ENCODE peak calls at places on chromosomes 11 and 22, in five cellular contexts. P, X, V, K and W are unnamed samples.

GRCh38 chr11:104881117-104881794 is 17.0 kb downstream of the CASP12 start:
- DNase-seq in P (no peak), X (no peak), V (no peak), K (no peak), W (no peak)

GRCh38 chr22:49632199-49633009 is 195.3 kb downstream of the BRD1 start:
- DNase-seq in P (peak; percentile 27), X (peak; percentile 55), V (peak; percentile 39), K (no peak), W (no peak)

GRCh38 chr22:44740307-44740706 is 12.1 kb upstream of the ARHGAP8 start:
- DNase-seq in P (no peak), X (no peak), V (no peak), K (no peak), W (no peak)

GRCh38 chr22:43159484-43160178 is 8.3 kb downstream of the TSPO start:
- DNase-seq in P (no peak), X (peak; percentile 22), V (no peak), K (no peak), W (no peak)

GRCh38 chr11:68845351-68846002 is 3.8 kb upstream of the CPT1A start:
- DNase-seq in P (peak; percentile 96), X (no peak), V (no peak), K (no peak), W (no peak)

GRCh38 chr22:42649261-42650056 is at the start of gene CYB5R3:
- DNase-seq in P (peak; percentile 51), X (peak; percentile 83), V (peak; percentile 50), K (no peak), W (peak; percentile 92)

GRCh38 chr22:46674367-46674781 is 54.2 kb downstream of the GRAMD4 start:
- DNase-seq in P (no peak), X (no peak), V (no peak), K (no peak), W (no peak)

GRCh38 chr22:31616315-31616980 is 45.6 kb downstream of the PISD start:
- DNase-seq in P (peak; percentile 31), X (no peak), V (no peak), K (no peak), W (no peak)

GRCh38 chr11:73333173-73333572 is 25.1 kb downstream of the ARHGEF17 start:
- DNase-seq in P (no peak), X (no peak), V (no peak), K (no peak), W (no peak)

GRCh38 chr11:61702701-61703312 is 22.6 kb downstream of the DAGLA start:
- DNase-seq in P (no peak), X (no peak), V (no peak), K (no peak), W (no peak)

GRCh38 chr11:96827164-96827563 is 437.4 kb downstream of the JRKL start:
- DNase-seq in P (no peak), X (peak; percentile 3), V (peak; percentile 2), K (no peak), W (peak; percentile 31)

GRCh38 chr22:46686221-46686872 is 51.7 kb downstream of the CERK start:
- DNase-seq in P (no peak), X (no peak), V (no peak), K (no peak), W (no peak)

DNA sequence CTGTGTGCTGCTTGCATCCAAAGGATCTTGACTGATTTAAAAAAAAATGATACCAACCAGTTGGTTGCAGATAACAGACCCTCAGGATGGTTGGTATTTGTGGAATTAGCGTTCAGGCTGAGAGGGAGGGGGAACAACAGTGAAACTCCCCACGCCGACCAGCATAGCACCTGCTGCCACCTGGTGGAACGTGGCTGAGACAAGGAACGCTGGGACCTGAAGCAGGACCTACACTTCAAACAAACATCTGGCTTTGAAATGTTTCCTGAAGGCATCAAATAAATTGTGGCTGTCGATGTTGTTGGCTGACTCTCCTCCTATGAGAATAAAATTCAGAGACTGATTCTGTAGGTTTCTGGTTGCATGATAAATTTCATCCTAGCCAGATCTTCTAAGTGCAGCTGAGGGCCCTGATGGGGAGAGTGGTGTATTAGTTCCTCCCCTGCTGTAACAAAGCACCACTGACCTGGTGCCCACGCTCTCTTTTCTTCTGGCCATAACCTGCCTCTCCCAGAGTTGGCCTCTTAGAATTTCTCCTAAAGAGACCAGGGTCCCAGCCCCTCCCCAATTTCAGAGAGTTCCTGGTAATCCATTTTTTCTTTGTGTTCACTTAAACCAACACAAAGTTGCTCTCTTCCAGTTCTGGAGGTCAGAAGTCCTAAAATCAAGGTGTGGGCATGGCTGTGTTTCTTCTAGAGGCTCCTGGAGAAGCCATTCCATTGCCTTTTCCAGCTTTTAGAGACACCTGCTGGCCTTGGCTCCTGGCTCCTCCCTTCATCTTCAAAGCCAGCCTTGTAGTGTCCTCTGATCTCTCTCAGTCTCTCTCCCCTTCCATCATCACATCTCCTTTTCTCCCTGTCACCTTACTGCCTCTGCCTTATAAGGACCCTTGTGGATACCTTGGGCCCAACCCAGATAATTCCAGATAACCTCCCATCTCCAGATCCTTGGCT is 17.3 kb downstream of the APOL2 start:
- DNase-seq in P (peak; percentile 37), X (peak; percentile 39), V (peak; percentile 15), K (no peak), W (peak; percentile 40)
- TF ChIP-seq KDM1A in P (no peak), X (no peak), V (no peak), K (no peak), W (no peak)

DNA sequence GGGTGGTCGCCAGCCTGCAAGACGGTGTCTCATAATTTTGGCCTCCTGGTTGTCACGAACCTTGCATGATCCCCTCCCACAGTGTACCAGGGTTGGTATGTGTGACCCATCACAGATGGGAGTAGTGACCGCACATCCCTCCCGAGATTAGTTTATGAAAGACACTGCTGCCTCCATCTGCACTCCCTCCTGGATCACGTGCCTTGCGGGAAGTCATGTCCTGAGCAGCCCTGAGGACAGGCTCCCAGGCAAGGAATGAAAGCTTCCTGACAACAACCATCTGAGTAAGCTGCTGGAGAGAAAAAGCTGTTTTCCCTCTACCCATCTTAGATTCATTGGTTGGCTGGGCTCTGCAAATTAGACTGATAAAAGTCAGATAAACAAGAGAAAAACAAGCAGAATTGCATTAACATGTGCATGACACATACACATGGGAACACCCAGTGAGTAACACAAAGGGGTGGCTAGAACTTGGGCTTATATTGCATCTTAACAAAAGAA is 14.4 kb upstream of the PAMR1 start:
- DNase-seq in P (no peak), X (no peak), V (no peak), K (no peak), W (no peak)
- TF ChIP-seq KDM1A in P (no peak), X (no peak), V (no peak), K (no peak), W (no peak)

GRCh38 chr22:17775781-17776470 is 1.7 kb upstream of the BID start:
- DNase-seq in P (no peak), X (no peak), V (no peak), K (no peak), W (no peak)

GRCh38 chr22:17774928-17775675 is 833 bp upstream of the BID start:
- DNase-seq in P (no peak), X (no peak), V (no peak), K (no peak), W (no peak)

GRCh38 chr22:17778412-17778976 is 4.2 kb upstream of the BID start:
- DNase-seq in P (no peak), X (no peak), V (no peak), K (no peak), W (no peak)

GRCh38 chr22:17777717-17778044 is 3.4 kb upstream of the BID start:
- DNase-seq in P (no peak), X (no peak), V (no peak), K (no peak), W (no peak)

GRCh38 chr22:17777005-17777716 is 2.9 kb upstream of the BID start:
- DNase-seq in P (peak; percentile 53), X (no peak), V (no peak), K (peak; percentile 87), W (peak; percentile 46)
- TF ChIP-seq KDM1A in P (no peak), X (no peak), V (no peak), K (no peak), W (no peak)

DNA sequence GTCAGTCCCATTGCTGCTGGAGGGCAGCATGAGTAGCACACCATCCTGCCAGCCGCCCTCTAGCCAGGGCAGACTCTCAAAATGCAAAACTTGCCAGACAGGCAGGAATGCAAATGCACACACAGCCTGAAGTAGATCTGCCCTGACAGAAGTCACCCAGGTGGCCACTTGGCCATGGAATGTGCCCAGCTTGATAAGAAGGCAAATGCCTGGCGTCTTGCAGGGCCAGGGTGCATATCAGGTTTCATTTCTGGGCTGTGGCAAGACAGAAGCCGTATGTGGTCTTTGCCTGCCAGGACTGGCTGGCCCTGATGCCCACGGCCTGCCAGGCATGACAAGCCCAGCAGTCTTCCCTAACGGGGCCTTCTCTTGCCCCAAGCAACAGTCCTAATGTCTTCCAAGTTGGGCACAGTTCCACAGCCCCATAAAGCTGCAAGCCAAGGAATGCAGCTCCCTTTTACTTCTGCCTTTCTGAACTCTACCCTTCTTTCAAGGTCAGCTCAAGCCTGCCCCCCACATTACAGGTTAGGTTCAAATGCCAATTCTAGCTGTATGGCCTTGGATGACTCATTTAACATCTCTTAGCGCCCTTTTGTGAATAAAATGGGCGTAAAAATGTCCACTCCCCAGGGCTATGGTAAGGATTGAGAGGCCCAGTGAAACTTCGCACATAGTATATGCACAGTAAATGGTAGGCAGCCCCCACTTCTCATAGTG is 29.7 kb downstream of the POU2AF3 start:
- DNase-seq in P (no peak), X (no peak), V (no peak), K (no peak), W (no peak)
- TF ChIP-seq KDM1A in P (no peak), X (no peak), V (no peak), K (no peak), W (no peak)

DNA sequence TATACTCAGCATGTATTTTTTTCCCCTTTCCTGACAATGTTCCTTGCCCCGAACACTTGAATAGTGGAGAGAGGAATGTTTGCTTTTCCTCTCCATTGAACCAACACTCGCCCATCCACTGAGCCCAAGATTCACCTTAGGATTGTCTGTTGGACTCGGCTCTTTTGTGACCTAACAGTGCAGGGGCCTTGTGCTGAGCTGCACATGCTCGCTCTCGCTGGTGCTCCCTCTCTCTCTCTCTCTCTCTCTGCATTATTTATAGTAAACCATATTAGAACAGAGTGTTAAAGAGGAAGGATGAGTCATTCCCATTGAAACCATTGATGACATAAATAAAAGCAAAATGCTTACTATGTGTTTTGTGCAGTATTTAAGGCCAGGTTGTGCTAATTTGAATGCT is 20.7 kb downstream of the ZBTB16 start:
- DNase-seq in P (no peak), X (no peak), V (no peak), K (no peak), W (no peak)
- TF ChIP-seq KDM1A in P (no peak), X (no peak), V (no peak), K (no peak), W (no peak)

GRCh38 chr22:19349778-19350475 is 58.4 kb upstream of the CLTCL1 start:
- DNase-seq in P (no peak), X (no peak), V (no peak), K (no peak), W (no peak)

GRCh38 chr22:19350947-19351346 is 59.4 kb upstream of the CLTCL1 start:
- DNase-seq in P (no peak), X (no peak), V (no peak), K (no peak), W (no peak)

GRCh38 chr22:19351604-19352003 is 60.1 kb upstream of the CLTCL1 start:
- DNase-seq in P (no peak), X (no peak), V (no peak), K (no peak), W (no peak)

GRCh38 chr22:19352217-19352616 is 60.7 kb upstream of the CLTCL1 start:
- DNase-seq in P (no peak), X (no peak), V (no peak), K (no peak), W (no peak)

GRCh38 chr22:19350476-19350859 is 58.9 kb upstream of the CLTCL1 start:
- DNase-seq in P (no peak), X (no peak), V (no peak), K (no peak), W (no peak)
- TF ChIP-seq KDM1A in P (no peak), X (no peak), V (no peak), K (no peak), W (no peak)

GRCh38 chr22:21661991-21662390 is 3.8 kb upstream of the PPIL2 start:
- DNase-seq in P (no peak), X (no peak), V (no peak), K (no peak), W (no peak)
- TF ChIP-seq KDM1A in P (no peak), X (no peak), V (no peak), K (no peak), W (no peak)